ENCODE peak calls at places on chromosomes 6 and 20, in five cellular contexts. C, M, U, I and Z are unnamed samples.

GRCh38 chr6:151136141-151136755 is 103.5 kb upstream of the AKAP12 start:
- DNase-seq in U (no peak), M (peak; percentile 69), C (no peak), I (no peak), Z (no peak)

GRCh38 chr20:2521369-2522305 is 12.9 kb upstream of the ZNF343 start:
- DNase-seq in U (peak; percentile 50), I (peak; percentile 39), C (peak; percentile 34), M (peak; percentile 66), Z (no peak)

GRCh38 chr6:56746767-56747504 is 104.2 kb upstream of the DST start:
- DNase-seq in C (no peak), M (peak; percentile 27), U (no peak), I (no peak), Z (no peak)

GRCh38 chr6:40956871-40957270 is 82.2 kb downstream of the UNC5CL start:
- DNase-seq in U (no peak), I (no peak), C (no peak), M (peak; percentile 8), Z (no peak)

GRCh38 chr6:27260339-27260738 is 12.8 kb downstream of the PRSS16 start:
- DNase-seq in M (peak; percentile 59), C (no peak), I (no peak), U (no peak), Z (no peak)

GRCh38 chr6:20404641-20405032 is 3.0 kb downstream of the E2F3 start:
- DNase-seq in U (peak; percentile 43), C (peak; percentile 54), I (peak; percentile 72), M (peak; percentile 74), Z (no peak)

GRCh38 chr20:41078329-41078728 is 49.7 kb downstream of the TOP1 start:
- DNase-seq in C (no peak), I (no peak), M (peak; percentile 48), U (peak; percentile 30), Z (no peak)

GRCh38 chr6:1390805-1391511 is 1.6 kb downstream of the FOXF2 start:
- DNase-seq in M (peak; percentile 60), I (no peak), U (peak; percentile 38), C (no peak), Z (no peak)

GRCh38 chr6:136510782-136511181 is 39.4 kb downstream of the MAP7 start:
- DNase-seq in I (no peak), M (no peak), U (no peak), C (no peak), Z (no peak)

GRCh38 chr6:150667977-150668716 is 68.5 kb downstream of the PLEKHG1 start:
- DNase-seq in I (peak; percentile 75), C (no peak), U (peak; percentile 67), M (peak; percentile 88), Z (no peak)

GRCh38 chr6:13427838-13428527 is 59.4 kb downstream of the GFOD1 start:
- DNase-seq in I (no peak), M (no peak), U (no peak), C (no peak), Z (no peak)

GRCh38 chr6:34172961-34173775 is 27.3 kb upstream of the GRM4 start:
- DNase-seq in M (no peak), C (no peak), I (no peak), U (no peak), Z (no peak)